ENCODE peak calls at places on chromosomes 13 and 19, in seven cellular contexts. R, E, I, J, M, C and W are unnamed samples.

GRCh38 chr13:37899753-37900152 is 30.2 kb upstream of the TRPC4 start:
- DNase-seq in R (no peak), E (no peak), I (no peak), J (no peak), M (no peak), C (no peak), W (no peak)

GRCh38 chr13:97018029-97018819 is 23.9 kb upstream of the OXGR1 start:
- DNase-seq in R (peak), E (no peak), I (no peak), J (no peak), M (no peak), C (no peak), W (peak)

GRCh38 chr13:106570354-106570822 is 2.5 kb upstream of the ARGLU1 start:
- DNase-seq in R (no peak), E (peak), I (peak), J (peak), M (peak), C (peak), W (no peak)

GRCh38 chr19:58474291-58474996 is 1.7 kb upstream of the ZNF446 start:
- DNase-seq in R (peak), E (no peak), I (no peak), J (no peak), M (no peak), C (no peak), W (no peak)

GRCh38 chr19:39156891-39157230 is 31.3 kb downstream of the PAK4 start:
- DNase-seq in R (no peak), E (no peak), I (no peak), J (no peak), M (no peak), C (no peak), W (no peak)

GRCh38 chr13:57137631-57138030 is 3.1 kb upstream of the PRR20A start:
- DNase-seq in R (no peak), E (no peak), I (no peak), J (no peak), M (no peak), C (no peak), W (no peak)

GRCh38 chr19:55809381-55810058 is 22.3 kb downstream of the NLRP11 start:
- DNase-seq in R (peak), E (no peak), I (peak), J (peak), M (no peak), C (no peak), W (peak)

GRCh38 chr19:8609210-8610040 is 1.1 kb downstream of the ADAMTS10 start:
- DNase-seq in R (peak), E (peak), I (no peak), J (peak), M (peak), C (peak), W (no peak)

GRCh38 chr19:28185646-28186045 is 1027.3 kb downstream of the UQCRFS1 start:
- DNase-seq in R (no peak), E (no peak), I (no peak), J (no peak), M (no peak), C (no peak), W (no peak)

GRCh38 chr13:50693755-50694154 is 149.7 kb downstream of the DLEU7 start:
- DNase-seq in R (peak), E (no peak), I (no peak), J (peak), M (peak), C (no peak), W (no peak)

GRCh38 chr19:20423381-20424207 is 142.0 kb downstream of the ZNF737 start:
- DNase-seq in R (peak), E (peak), I (peak), J (peak), M (peak), C (peak), W (peak)

GRCh38 chr19:2026770-2027169 is 11.3 kb upstream of the BTBD2 start:
- DNase-seq in R (no peak), E (no peak), I (no peak), J (no peak), M (no peak), C (no peak), W (no peak)

GRCh38 chr13:80082396-80083096 is 258.4 kb downstream of the SPRY2 start:
- DNase-seq in R (peak), E (no peak), I (no peak), J (no peak), M (no peak), C (no peak), W (no peak)

GRCh38 chr13:95221991-95222732 is 79.1 kb downstream of the ABCC4 start:
- DNase-seq in R (no peak), E (no peak), I (no peak), J (no peak), M (no peak), C (no peak), W (no peak)

GRCh38 chr19:50893047-50893737 is 18.0 kb downstream of the KLK4 start:
- DNase-seq in R (no peak), E (no peak), I (no peak), J (no peak), M (no peak), C (no peak), W (no peak)

GRCh38 chr19:12090807-12091206 is 26.3 kb downstream of the ZNF844 start:
- DNase-seq in R (peak), E (no peak), I (peak), J (peak), M (peak), C (no peak), W (peak)

GRCh38 chr13:78067290-78067689 is 148.7 kb upstream of the EDNRB start:
- DNase-seq in R (no peak), E (no peak), I (no peak), J (no peak), M (no peak), C (no peak), W (no peak)

GRCh38 chr13:26132756-26133155 is 80.9 kb upstream of the SHISA2 start:
- DNase-seq in R (no peak), E (no peak), I (no peak), J (no peak), M (no peak), C (no peak), W (no peak)
- TF ChIP-seq CTCF in R (peak), E (peak), I (no peak), J (peak), M (no peak), C (no peak), W (no peak)

DNA sequence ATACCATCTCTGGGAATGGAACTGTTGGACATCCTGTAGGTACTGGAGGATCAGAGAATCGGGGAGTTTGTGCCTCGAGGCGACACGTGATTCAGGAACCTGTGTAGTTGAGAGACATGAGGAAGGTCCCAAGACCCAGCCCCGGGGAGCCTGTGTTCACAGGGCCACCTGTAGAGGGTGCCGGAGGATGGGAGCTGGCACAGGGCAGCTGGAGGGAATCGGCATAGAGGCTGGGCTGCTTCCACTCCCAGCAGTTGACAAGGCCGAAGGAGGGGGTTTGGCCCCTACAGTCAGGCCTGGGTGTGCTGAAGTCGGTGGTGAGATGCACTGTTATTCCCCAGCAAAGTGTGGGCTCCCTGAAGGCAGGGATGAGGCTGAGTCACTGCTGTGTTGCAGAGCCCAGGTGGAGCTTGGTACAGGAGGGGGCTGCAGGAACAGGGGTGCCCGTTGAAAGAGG is 2.5 kb upstream of the ISYNA1 start:
- DNase-seq in R (no peak), E (no peak), I (no peak), J (no peak), M (no peak), C (no peak), W (peak)
- TF ChIP-seq CTCF in R (peak), E (peak), I (no peak), J (peak), M (no peak), C (no peak), W (peak)

GRCh38 chr19:15633122-15633521 is 7.6 kb upstream of the CYP4F3 start:
- DNase-seq in R (no peak), E (no peak), I (no peak), J (no peak), M (no peak), C (no peak), W (no peak)

GRCh38 chr19:15629003-15629880 is 11.5 kb upstream of the CYP4F3 start:
- DNase-seq in R (peak), E (peak), I (peak), J (peak), M (peak), C (peak), W (peak)

GRCh38 chr19:15635016-15635805 is 5.5 kb upstream of the CYP4F3 start:
- DNase-seq in R (no peak), E (no peak), I (no peak), J (no peak), M (no peak), C (no peak), W (no peak)

GRCh38 chr19:15634105-15634504 is 6.6 kb upstream of the CYP4F3 start:
- DNase-seq in R (no peak), E (no peak), I (no peak), J (no peak), M (no peak), C (no peak), W (no peak)

GRCh38 chr19:15631817-15632216 is 8.9 kb upstream of the CYP4F3 start:
- DNase-seq in R (no peak), E (no peak), I (no peak), J (no peak), M (no peak), C (no peak), W (no peak)
- TF ChIP-seq CTCF in R (peak), E (peak), I (no peak), J (peak), M (no peak), C (no peak), W (peak)

DNA sequence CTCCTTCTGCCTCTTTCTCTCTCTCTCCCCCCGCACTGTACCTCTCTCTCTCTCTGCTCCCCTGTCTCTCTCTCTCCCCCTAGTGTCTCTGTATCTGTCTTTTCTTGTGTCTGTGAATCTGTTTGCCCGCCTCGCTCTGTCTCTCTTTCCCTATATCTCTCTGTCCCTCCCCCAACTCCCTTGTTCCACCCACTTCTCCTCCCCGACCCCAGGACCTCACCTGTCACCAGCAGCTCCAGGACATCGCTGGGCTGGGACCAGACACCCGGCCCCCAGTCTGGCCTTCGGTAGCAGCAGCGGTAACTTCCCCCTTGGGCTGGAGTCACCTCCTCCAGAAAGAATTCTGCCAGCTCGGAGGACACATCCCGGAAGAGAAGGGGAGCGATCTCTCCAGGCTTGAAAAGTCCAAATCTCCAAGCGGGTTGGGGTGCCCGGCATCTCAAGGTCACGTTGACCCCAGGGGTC is 3.9 kb downstream of the OSCAR start:
- DNase-seq in R (peak), E (no peak), I (no peak), J (no peak), M (no peak), C (no peak), W (peak)
- TF ChIP-seq CTCF in R (peak), E (no peak), I (no peak), J (peak), M (peak), C (no peak), W (peak)

GRCh38 chr19:53183146-53183545 is 10.0 kb downstream of the ZNF665 start:
- DNase-seq in R (peak), E (no peak), I (no peak), J (no peak), M (no peak), C (no peak), W (no peak)
- TF ChIP-seq CTCF in R (no peak), E (no peak), I (no peak), J (no peak), M (no peak), C (no peak), W (no peak)

GRCh38 chr13:51729853-51730553 is 74.0 kb downstream of the DHRS12 start:
- DNase-seq in R (peak), E (no peak), I (no peak), J (no peak), M (peak), C (no peak), W (no peak)

GRCh38 chr13:51728972-51729371 is 75.0 kb downstream of the DHRS12 start:
- DNase-seq in R (peak), E (no peak), I (no peak), J (no peak), M (no peak), C (no peak), W (no peak)

GRCh38 chr13:51730927-51731326 is 73.0 kb downstream of the DHRS12 start:
- DNase-seq in R (no peak), E (no peak), I (no peak), J (no peak), M (no peak), C (no peak), W (no peak)

GRCh38 chr13:51733656-51734334 is 70.2 kb downstream of the DHRS12 start:
- DNase-seq in R (no peak), E (no peak), I (no peak), J (no peak), M (no peak), C (no peak), W (no peak)

GRCh38 chr13:51731759-51732158 is 72.2 kb downstream of the DHRS12 start:
- DNase-seq in R (peak), E (no peak), I (no peak), J (no peak), M (no peak), C (no peak), W (no peak)
- TF ChIP-seq CTCF in R (peak), E (peak), I (no peak), J (peak), M (peak), C (no peak), W (no peak)

GRCh38 chr19:35693422-35693821 is 10.9 kb upstream of the ZBTB32 start:
- DNase-seq in R (no peak), E (no peak), I (no peak), J (no peak), M (no peak), C (no peak), W (no peak)

GRCh38 chr19:35696835-35697234 is 7.5 kb upstream of the ZBTB32 start:
- DNase-seq in R (no peak), E (no peak), I (no peak), J (no peak), M (no peak), C (no peak), W (peak)

GRCh38 chr19:35695895-35696422 is 8.4 kb upstream of the ZBTB32 start:
- DNase-seq in R (no peak), E (no peak), I (no peak), J (no peak), M (no peak), C (no peak), W (no peak)

GRCh38 chr19:35692010-35692409 is 12.3 kb upstream of the ZBTB32 start:
- DNase-seq in R (no peak), E (no peak), I (no peak), J (no peak), M (no peak), C (no peak), W (no peak)

DNA sequence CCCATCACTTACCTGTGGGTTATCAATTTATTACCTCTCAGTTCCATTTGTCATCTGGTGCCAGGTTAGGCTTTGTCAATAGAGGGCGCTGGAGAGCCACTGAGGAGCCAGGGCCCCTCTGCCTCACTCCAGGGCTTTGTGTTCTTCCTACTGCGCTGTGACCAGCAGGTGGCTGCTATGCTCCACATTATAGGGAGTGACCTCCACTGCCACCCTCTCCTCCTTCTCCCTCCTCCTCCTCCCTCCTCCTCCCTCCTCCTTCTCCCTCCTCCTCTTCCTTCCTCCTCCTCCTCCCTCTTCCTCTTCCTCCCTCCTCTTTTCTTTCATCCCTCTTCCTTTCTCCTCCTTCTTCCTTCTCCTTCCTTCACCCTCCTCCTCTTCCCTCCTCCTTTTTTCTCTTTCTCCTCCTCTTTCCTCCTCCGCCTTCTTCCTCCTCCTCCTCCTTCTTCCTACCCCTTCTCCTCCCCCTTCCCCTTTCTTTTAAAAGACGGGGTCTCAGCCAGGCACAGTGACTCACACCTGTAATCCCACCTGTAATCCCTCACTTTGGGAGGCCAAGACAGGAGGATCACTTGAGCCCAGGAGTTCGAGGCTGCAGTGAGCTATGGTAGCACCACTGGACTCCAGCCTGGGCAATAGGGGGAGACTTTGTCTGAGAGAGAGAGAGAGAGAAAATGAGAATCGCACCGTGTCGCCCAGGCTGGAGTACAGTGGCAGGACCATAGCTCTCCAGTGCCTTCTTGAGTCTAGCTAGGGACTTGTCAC is 10.3 kb upstream of the ZBTB32 start:
- DNase-seq in R (peak), E (peak), I (peak), J (peak), M (peak), C (peak), W (peak)
- TF ChIP-seq CTCF in R (peak), E (peak), I (no peak), J (peak), M (peak), C (no peak), W (peak)

GRCh38 chr13:35963982-35964665 is 167.1 kb downstream of the DCLK1 start:
- DNase-seq in R (no peak), E (no peak), I (no peak), J (no peak), M (no peak), C (no peak), W (no peak)

GRCh38 chr13:35957996-35958395 is 173.2 kb downstream of the DCLK1 start:
- DNase-seq in R (no peak), E (no peak), I (no peak), J (no peak), M (no peak), C (no peak), W (no peak)

GRCh38 chr13:35964764-35965163 is 166.4 kb downstream of the DCLK1 start:
- DNase-seq in R (peak), E (no peak), I (no peak), J (no peak), M (no peak), C (no peak), W (no peak)

GRCh38 chr13:35961002-35961401 is 170.2 kb downstream of the DCLK1 start:
- DNase-seq in R (peak), E (no peak), I (no peak), J (no peak), M (no peak), C (no peak), W (no peak)

DNA sequence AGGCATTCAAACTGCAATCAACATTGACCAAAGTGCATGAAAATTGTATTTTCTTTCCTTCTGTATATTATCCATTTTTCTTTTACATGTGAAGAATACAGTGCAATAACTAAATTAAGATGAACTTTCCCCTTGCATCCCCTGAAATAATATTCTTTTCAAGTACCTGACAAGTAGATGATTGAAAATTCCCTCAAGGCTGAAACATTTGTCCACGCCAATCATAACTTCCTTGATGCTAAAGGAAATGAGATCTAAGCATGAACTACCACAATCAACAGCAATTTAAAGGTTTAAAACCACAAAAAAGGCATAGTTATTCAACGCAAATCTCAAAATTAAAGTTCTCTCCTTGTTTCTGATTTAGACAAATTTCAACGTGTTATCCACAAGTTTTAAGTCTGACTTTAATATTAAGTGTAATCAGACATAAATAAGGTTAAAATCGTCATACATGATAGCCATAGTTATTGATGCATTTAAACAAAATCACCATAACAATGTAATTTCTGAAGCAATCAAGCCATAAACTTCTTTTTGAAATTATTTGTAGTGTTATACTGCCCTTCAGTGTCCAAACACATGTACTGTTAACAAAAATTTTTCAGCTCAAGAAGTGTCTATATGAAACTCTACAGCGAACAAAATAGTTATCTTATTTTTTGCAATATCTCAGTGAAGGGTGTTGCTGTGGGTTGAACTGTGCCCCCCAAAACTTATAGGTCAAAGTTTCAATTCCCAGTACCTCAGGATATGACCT is 169.5 kb downstream of the DCLK1 start:
- DNase-seq in R (no peak), E (no peak), I (no peak), J (no peak), M (no peak), C (no peak), W (no peak)
- TF ChIP-seq CTCF in R (peak), E (no peak), I (no peak), J (peak), M (no peak), C (no peak), W (no peak)

GRCh38 chr13:105007166-105007808 is 1528.2 kb downstream of the EFNB2 start:
- DNase-seq in R (no peak), E (no peak), I (no peak), J (no peak), M (no peak), C (no peak), W (no peak)
- TF ChIP-seq CTCF in R (no peak), E (no peak), I (no peak), J (no peak), M (no peak), C (no peak), W (no peak)